ENCODE peak calls at places on chromosomes 11 and 22, in four cellular contexts. S is RWPE1, Z is Calu3, K is fibroblast of the aortic adventitia. C is an unnamed sample.

GRCh38 chr11:125123947-125124633 is 12.7 kb upstream of the TMEM218 start:
- DNase-seq in K (peak), S (peak), Z (no peak), C (no peak)

GRCh38 chr22:49774499-49775151 is 53.0 kb downstream of the BRD1 start:
- DNase-seq in Z (no peak), S (no peak), K (no peak), C (no peak)

GRCh38 chr11:133163463-133164419 is 368.6 kb downstream of the OPCML start:
- DNase-seq in K (peak), Z (peak), S (no peak), C (no peak)

GRCh38 chr11:1733009-1733715 is 17.2 kb downstream of the IFITM10 start:
- DNase-seq in K (no peak), Z (no peak), S (no peak), C (no peak)

GRCh38 chr11:28838741-28839140 is 730.6 kb downstream of the METTL15 start:
- DNase-seq in S (no peak), Z (no peak), K (peak), C (no peak)

GRCh38 chr11:70699294-70700221 is 301.2 kb downstream of the CTTN start:
- DNase-seq in K (no peak), S (no peak), Z (no peak), C (no peak)

GRCh38 chr11:44630511-44631210 is 65.2 kb downstream of the CD82 start:
- DNase-seq in Z (no peak), S (no peak), K (no peak), C (no peak)

GRCh38 chr22:45476814-45477213 is 25.9 kb upstream of the FBLN1 start:
- DNase-seq in Z (no peak), K (no peak), S (no peak), C (no peak)

GRCh38 chr11:6414874-6415328 is 4.0 kb downstream of the APBB1 start:
- DNase-seq in Z (no peak), K (no peak), S (no peak), C (no peak)

GRCh38 chr11:13355191-13355590 is 77.6 kb downstream of the BMAL1 start:
- DNase-seq in S (no peak), K (no peak), Z (no peak), C (no peak)

GRCh38 chr11:121833970-121834369 is 282.0 kb downstream of the BLID start:
- DNase-seq in Z (no peak), K (no peak), S (no peak), C (no peak)

GRCh38 chr22:39634530-39635399 is 64.2 kb downstream of the CACNA1I start:
- DNase-seq in S (peak), K (peak), Z (peak), C (no peak)

GRCh38 chr11:99316761-99317475 is 296.2 kb downstream of the CNTN5 start:
- DNase-seq in S (no peak), K (peak), Z (no peak), C (no peak)

GRCh38 chr11:116879789-116880402 is 42.5 kb upstream of the APOA1 start:
- DNase-seq in S (peak), K (peak), Z (peak), C (no peak)

GRCh38 chr22:32904044-32904443 is 102.5 kb downstream of the TIMP3 start:
- DNase-seq in S (peak), K (peak), Z (peak), C (no peak)

GRCh38 chr11:12531020-12531419 is 143.2 kb upstream of the TEAD1 start:
- DNase-seq in K (no peak), Z (no peak), S (no peak), C (no peak)

GRCh38 chr11:77083553-77084245 is 16.9 kb downstream of the CAPN5 start:
- DNase-seq in Z (no peak), S (no peak), K (no peak), C (no peak)

GRCh38 chr11:1089738-1090599 is 15.3 kb downstream of the MUC2 start:
- DNase-seq in S (no peak), Z (no peak), K (no peak), C (no peak)

GRCh38 chr22:20998411-20999336 is 3.2 kb downstream of the THAP7 start:
- DNase-seq in K (peak), S (no peak), Z (no peak), C (no peak)

GRCh38 chr11:36379653-36380052 is 83.6 kb downstream of the PRR5L start:
- DNase-seq in K (no peak), Z (no peak), S (no peak), C (no peak)

GRCh38 chr11:94521684-94522083 is 9.4 kb downstream of the C11orf97 start:
- DNase-seq in Z (no peak), S (no peak), K (peak), C (no peak)

GRCh38 chr11:28228196-28228595 is 120.0 kb downstream of the METTL15 start:
- DNase-seq in S (peak), K (peak), Z (no peak), C (no peak)

GRCh38 chr22:36439481-36440271 is 41.8 kb downstream of the TXN2 start:
- DNase-seq in S (peak), K (peak), Z (peak), C (no peak)

GRCh38 chr22:40405178-40406062 is 35.0 kb downstream of the SGSM3 start:
- DNase-seq in K (no peak), S (no peak), Z (no peak), C (no peak)

GRCh38 chr11:69643646-69644045 is 2.7 kb downstream of the CCND1 start:
- DNase-seq in Z (no peak), S (no peak), K (no peak), C (no peak)

GRCh38 chr11:134363161-134363560 is 31.4 kb downstream of the GLB1L2 start:
- DNase-seq in S (no peak), K (no peak), Z (no peak), C (no peak)

GRCh38 chr22:28986366-28986765 is 75.3 kb downstream of the C22orf31 start:
- DNase-seq in Z (no peak), K (peak), S (no peak), C (no peak)

GRCh38 chr11:119376197-119376847 is 5.2 kb downstream of the USP2 start:
- DNase-seq in K (no peak), Z (no peak), S (no peak), C (no peak)

GRCh38 chr11:105000797-105001196 is 22.2 kb downstream of the CASP5 start:
- DNase-seq in Z (no peak), S (no peak), K (no peak), C (peak)
- TF ChIP-seq CTCF in Z (no peak), S (peak), K (peak), C (peak)

DNA sequence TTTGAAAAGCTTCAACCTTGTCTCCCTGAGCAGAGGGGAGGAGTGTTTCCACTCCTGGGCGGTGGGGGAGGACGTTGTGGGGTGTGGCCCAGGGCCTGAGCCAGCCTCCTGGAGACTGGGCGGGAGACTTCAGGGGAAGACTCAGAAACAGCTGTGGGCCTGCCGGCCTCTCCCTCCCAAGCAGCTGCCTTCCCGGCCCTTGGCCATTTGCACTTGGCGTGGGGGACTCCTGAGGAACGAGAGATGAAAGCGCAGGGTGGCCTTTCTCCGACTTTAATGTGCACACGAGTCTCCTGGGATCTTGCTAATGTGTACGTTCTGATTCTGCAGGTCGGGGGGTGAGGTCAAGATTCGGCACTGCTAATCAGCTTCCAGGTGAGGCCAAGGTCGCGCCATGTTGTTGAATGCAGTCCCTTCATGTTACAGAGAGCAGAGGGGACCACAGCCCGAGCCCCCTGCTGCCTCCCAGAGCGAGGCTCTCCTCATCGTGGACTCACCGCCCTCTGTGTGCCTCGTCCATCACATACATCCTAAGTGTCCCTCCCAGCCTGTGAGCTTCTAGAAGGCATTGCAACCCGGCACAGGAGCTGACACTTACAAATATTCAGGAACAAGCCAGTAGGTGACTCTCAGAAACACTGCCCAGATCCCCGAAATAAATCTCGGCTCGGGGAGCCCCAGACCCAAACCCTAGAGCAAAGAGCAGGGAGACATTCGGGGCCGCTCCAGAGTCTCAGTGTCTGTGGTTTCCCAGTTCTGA is 7.7 kb downstream of the LIF start:
- DNase-seq in K (peak), S (no peak), Z (peak), C (no peak)
- TF ChIP-seq CTCF in K (no peak), S (no peak), Z (no peak), C (no peak)

GRCh38 chr22:24270556-24271405 is at the start of gene SPECC1L:
- DNase-seq in K (peak), Z (peak), S (peak), C (peak)
- TF ChIP-seq CTCF in K (no peak), Z (no peak), S (no peak), C (peak)

DNA sequence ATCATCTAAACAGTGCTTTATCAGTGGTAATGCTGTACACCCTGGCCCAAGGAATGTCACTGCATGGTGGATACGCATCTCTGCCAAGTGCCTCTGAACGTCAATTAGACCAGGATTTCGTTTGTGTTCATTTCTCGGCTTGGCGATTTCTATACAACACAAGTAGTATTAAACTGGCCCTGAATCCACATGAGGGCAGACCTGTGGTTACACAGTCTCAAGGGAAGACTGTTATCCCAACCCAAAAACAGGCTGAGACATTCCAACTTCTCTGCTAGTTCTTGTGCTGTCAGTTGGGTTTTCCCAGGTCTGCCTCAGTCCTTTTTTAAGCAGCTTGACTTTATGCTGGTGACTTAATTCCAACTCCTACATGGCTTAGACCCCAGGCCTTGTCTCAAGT is 58.1 kb downstream of the HIRA start:
- DNase-seq in K (no peak), Z (no peak), S (no peak), C (no peak)
- TF ChIP-seq CTCF in K (no peak), Z (no peak), S (no peak), C (no peak)

GRCh38 chr11:102306048-102306575 is 11.2 kb upstream of the BIRC3 start:
- DNase-seq in S (peak), K (no peak), Z (peak), C (no peak)
- TF ChIP-seq CTCF in S (no peak), K (no peak), Z (peak), C (no peak)

C was measured in natural killer cell.